ENCODE peak calls at places on chromosomes 2 and 18, in nine cellular contexts. R is OCI-LY7, N is IMR-90, W is aorta, H is cardiac muscle cell, I is HCT116, V is A549, D is DND-41, E is heart left ventricle. Q is an unnamed sample. For H3K4me1, the result is how much of the 10 kb centered on the place peaks cover.

GRCh38 chr2:69545477-69545932 is 98.0 kb downstream of the AAK1 start:
- DNase-seq in V (no peak), D (no peak), N (no peak), R (no peak), E (no peak), I (no peak), H (no peak), W (no peak), Q (no peak)

GRCh38 chr2:29223851-29224692 is 108.9 kb downstream of the CLIP4 start:
- DNase-seq in H (no peak), V (no peak), E (no peak), W (no peak), N (peak), D (no peak), R (no peak), I (no peak), Q (peak)

GRCh38 chr2:180910831-180911665 is 69.4 kb upstream of the UBE2E3 start:
- DNase-seq in W (no peak), E (no peak), I (no peak), R (no peak), H (no peak), V (no peak), D (no peak), N (peak), Q (no peak)

GRCh38 chr2:7180641-7181370 is 263.6 kb downstream of the RNF144A start:
- DNase-seq in D (no peak), V (peak), E (no peak), R (no peak), H (no peak), W (no peak), I (no peak), N (no peak), Q (no peak)

GRCh38 chr2:164896226-164896625 is 54.6 kb upstream of the COBLL1 start:
- DNase-seq in V (no peak), D (no peak), I (no peak), R (no peak), W (no peak), E (no peak), N (peak), H (no peak), Q (no peak)

GRCh38 chr2:237895544-237896506 is 36.4 kb downstream of the RAMP1 start:
- DNase-seq in D (no peak), E (peak), N (no peak), H (no peak), V (no peak), I (no peak), R (no peak), W (peak), Q (peak)

GRCh38 chr2:105989070-105989469 is 205.0 kb downstream of the UXS1 start:
- DNase-seq in D (no peak), V (no peak), N (no peak), E (no peak), R (no peak), H (no peak), I (no peak), W (no peak), Q (no peak)

GRCh38 chr2:239106314-239106908 is 258.5 kb downstream of the TWIST2 start:
- DNase-seq in D (no peak), N (peak), I (peak), E (peak), W (no peak), R (peak), V (peak), H (peak), Q (no peak)

GRCh38 chr2:119753041-119753929 is 6.4 kb upstream of the PTPN4 start:
- DNase-seq in W (no peak), R (peak), D (peak), V (peak), I (peak), N (peak), E (no peak), H (peak), Q (no peak)

GRCh38 chr2:72916743-72917137 is 579 bp upstream of the EMX1 start:
- DNase-seq in E (no peak), N (no peak), I (no peak), D (no peak), H (no peak), R (no peak), W (peak), V (no peak), Q (no peak)

DNA sequence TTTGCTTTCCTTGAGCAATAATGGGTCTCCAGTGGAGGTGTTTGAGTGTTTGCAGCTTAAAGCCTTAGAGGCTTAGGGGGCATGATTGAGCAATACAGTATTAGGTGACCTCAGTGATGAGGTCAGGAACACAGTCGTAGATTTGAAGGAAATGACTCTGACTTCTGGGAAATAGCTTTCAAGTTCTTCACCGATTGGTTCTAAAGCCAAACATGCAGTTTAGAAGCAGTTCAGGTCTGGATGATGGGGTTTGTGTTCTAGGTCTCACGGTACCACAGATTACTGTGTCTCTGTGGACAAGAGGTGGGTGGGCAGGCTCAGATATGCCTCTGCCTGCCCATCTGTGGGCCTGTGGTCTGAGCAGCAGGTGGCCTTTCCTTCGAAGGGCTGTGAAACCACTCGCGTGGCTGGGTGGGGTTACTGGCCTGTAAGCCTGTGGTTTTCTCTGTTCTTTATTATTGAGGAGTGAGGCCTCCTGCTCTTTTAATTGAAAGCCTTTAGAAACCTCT is 7.8 kb downstream of the MTHFD2 start:
- DNase-seq in D (peak), V (no peak), I (no peak), R (no peak), E (no peak), N (peak), W (no peak), H (no peak), Q (no peak)
- H3K4me1 ChIP-seq in D (under half), V (half or more), I (under half), R (under half), E (under half), N (under half), W (under half), H (under half), Q (under half)

GRCh38 chr18:35477497-35477896 is 20.3 kb downstream of the INO80C start:
- DNase-seq in E (no peak), V (no peak), R (no peak), N (no peak), I (no peak), W (no peak), D (no peak), H (no peak), Q (no peak)
- H3K4me3 ChIP-seq in E (no peak), V (peak), R (no peak), N (no peak), I (no peak), W (no peak), D (no peak), H (no peak), Q (no peak)

GRCh38 chr2:41935806-41936205 is 112.0 kb upstream of the PKDCC start:
- DNase-seq in D (no peak), W (no peak), R (no peak), E (no peak), I (no peak), N (no peak), H (no peak), V (no peak), Q (no peak)

GRCh38 chr2:41937921-41938708 is 109.7 kb upstream of the PKDCC start:
- DNase-seq in W (no peak), E (peak), I (no peak), R (no peak), H (peak), D (no peak), V (peak), N (peak), Q (no peak)

GRCh38 chr2:41939410-41939775 is 108.4 kb upstream of the PKDCC start:
- DNase-seq in N (no peak), H (no peak), I (no peak), W (no peak), D (no peak), V (no peak), E (no peak), R (no peak), Q (no peak)

GRCh38 chr2:41936751-41937463 is 110.9 kb upstream of the PKDCC start:
- DNase-seq in N (no peak), D (no peak), E (no peak), I (no peak), H (no peak), R (no peak), V (no peak), W (no peak), Q (no peak)

DNA sequence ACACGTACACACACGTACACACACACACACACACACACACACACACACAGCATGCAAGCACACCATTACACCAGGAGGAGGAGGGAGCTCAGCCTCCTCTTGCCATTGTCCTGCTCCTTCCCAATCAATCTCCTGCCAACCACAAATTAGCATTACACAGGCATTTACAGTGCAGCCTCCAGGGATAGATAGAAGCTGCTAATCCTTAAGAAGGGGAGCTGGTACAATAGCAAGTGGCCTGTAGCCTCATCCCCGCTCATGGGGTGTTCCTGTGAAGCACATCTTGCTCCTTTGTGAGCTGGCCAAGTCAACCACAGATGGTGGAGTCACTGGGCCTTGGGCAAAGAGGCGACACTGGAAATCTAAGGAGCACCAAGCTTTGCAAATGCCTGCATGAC is 110.4 kb upstream of the PKDCC start:
- DNase-seq in E (no peak), H (no peak), W (no peak), V (no peak), I (no peak), R (no peak), D (no peak), N (peak), Q (no peak)
- H3K4me1 ChIP-seq in E (under half), H (half or more), W (under half), V (half or more), I (under half), R (under half), D (under half), N (under half), Q (half or more)

GRCh38 chr2:161427413-161428239 is 11.5 kb downstream of the TBR1 start:
- DNase-seq in N (no peak), D (no peak), I (no peak), V (no peak), H (no peak), R (no peak), W (peak), E (no peak), Q (no peak)
- H3K4me3 ChIP-seq in N (no peak), D (no peak), I (no peak), V (no peak), H (no peak), R (no peak), W (no peak), E (no peak), Q (no peak)

Q was measured in right atrium auricular region.